ENCODE peak calls at places on chromosomes 7 and 10, in four cellular contexts. B is ELR, A is ACHN, T is AG20443. H is an unnamed sample.

GRCh38 chr10:100998991-100999741 is 442 bp upstream of the LZTS2 start:
- DNase-seq in B (peak; percentile 76), A (peak; percentile 79), T (peak; percentile 92), H (peak; percentile 93)

GRCh38 chr7:17951745-17952254 is 11.5 kb upstream of the SNX13 start:
- DNase-seq in B (no peak), A (no peak), T (no peak), H (no peak)

GRCh38 chr7:131329176-131329570 is 1.5 kb downstream of the MKLN1 start:
- DNase-seq in B (peak; percentile 19), A (peak; percentile 33), T (no peak), H (no peak)

GRCh38 chr10:65670087-65670486 is 1255.7 kb upstream of the LRRTM3 start:
- DNase-seq in B (peak; percentile 42), A (no peak), T (no peak), H (no peak)

GRCh38 chr7:94525917-94526316 is 16.3 kb downstream of the CASD1 start:
- DNase-seq in B (no peak), A (no peak), T (no peak), H (no peak)

GRCh38 chr7:968205-968754 is 7.1 kb downstream of the COX19 start:
- DNase-seq in B (no peak), A (no peak), T (no peak), H (no peak)

GRCh38 chr10:15695852-15696251 is 23.9 kb downstream of the ITGA8 start:
- DNase-seq in B (no peak), A (no peak), T (no peak), H (no peak)

GRCh38 chr7:30285067-30285530 is 702 bp downstream of the ZNRF2 start:
- DNase-seq in B (peak; percentile 54), A (peak; percentile 59), T (peak; percentile 61), H (no peak)

GRCh38 chr7:6505685-6506559 is 45.3 kb downstream of the GRID2IP start:
- DNase-seq in B (peak; percentile 15), A (no peak), T (no peak), H (no peak)